ENCODE peak calls at places on chromosomes 5 and 9, in five cellular contexts. M is trophoblast cell, V is H9, K is neuronal stem cell, Z is mesenchymal stem cell. T is an unnamed sample.

GRCh38 chr5:142316681-142317080 is 8.1 kb downstream of the SPRY4 start:
- DNase-seq in M (peak), V (no peak), K (no peak), Z (no peak), T (no peak)

GRCh38 chr9:107246259-107247254 is 36.5 kb upstream of the RAD23B start:
- DNase-seq in M (no peak), V (peak), K (no peak), Z (peak), T (no peak)

GRCh38 chr9:127450170-127450830 is 906 bp downstream of the RPL12 start:
- DNase-seq in M (peak), V (no peak), K (no peak), Z (peak), T (no peak)

GRCh38 chr5:180690562-180690961 is 41.2 kb upstream of the FLT4 start:
- DNase-seq in M (no peak), V (no peak), K (no peak), Z (no peak), T (no peak)

GRCh38 chr9:17930091-17930490 is 351.2 kb downstream of the SH3GL2 start:
- DNase-seq in M (peak), V (no peak), K (no peak), Z (no peak), T (no peak)

GRCh38 chr5:106843812-106844416 is 826.8 kb downstream of the EFNA5 start:
- DNase-seq in M (no peak), V (no peak), K (no peak), Z (peak), T (no peak)

GRCh38 chr9:73684601-73685000 is 532.9 kb downstream of the ANXA1 start:
- DNase-seq in M (peak), V (no peak), K (no peak), Z (peak), T (no peak)

GRCh38 chr9:76310577-76310976 is 83.6 kb downstream of the RFK start:
- DNase-seq in M (no peak), V (no peak), K (no peak), Z (no peak), T (no peak)

GRCh38 chr5:135222771-135223170 is 176.3 kb downstream of the MACROH2A1 start:
- DNase-seq in M (no peak), V (no peak), K (no peak), Z (no peak), T (no peak)

GRCh38 chr9:69385474-69386091 is 60.6 kb downstream of the ENTREP1 start:
- DNase-seq in M (no peak), V (peak), K (no peak), Z (no peak), T (no peak)

GRCh38 chr9:71323357-71323756 is 201.9 kb upstream of the TRPM3 start:
- DNase-seq in M (no peak), V (no peak), K (no peak), Z (no peak), T (no peak)
- H2BK12ac ChIP-seq in M (no peak), V (no peak), K (no peak), Z (no peak), T (no peak)

GRCh38 chr5:132678735-132679134 is 4.9 kb downstream of the IL4 start:
- DNase-seq in M (no peak), V (no peak), K (no peak), Z (no peak), T (no peak)
- H2BK12ac ChIP-seq in M (no peak), V (no peak), K (no peak), Z (no peak), T (no peak)

GRCh38 chr5:83752700-83753099 is 32.0 kb upstream of the HAPLN1 start:
- DNase-seq in M (no peak), V (no peak), K (no peak), Z (no peak), T (no peak)

GRCh38 chr5:83750759-83751158 is 30.1 kb upstream of the HAPLN1 start:
- DNase-seq in M (peak), V (no peak), K (no peak), Z (no peak), T (no peak)

GRCh38 chr5:83745821-83746220 is 25.2 kb upstream of the HAPLN1 start:
- DNase-seq in M (peak), V (no peak), K (no peak), Z (no peak), T (no peak)

DNA sequence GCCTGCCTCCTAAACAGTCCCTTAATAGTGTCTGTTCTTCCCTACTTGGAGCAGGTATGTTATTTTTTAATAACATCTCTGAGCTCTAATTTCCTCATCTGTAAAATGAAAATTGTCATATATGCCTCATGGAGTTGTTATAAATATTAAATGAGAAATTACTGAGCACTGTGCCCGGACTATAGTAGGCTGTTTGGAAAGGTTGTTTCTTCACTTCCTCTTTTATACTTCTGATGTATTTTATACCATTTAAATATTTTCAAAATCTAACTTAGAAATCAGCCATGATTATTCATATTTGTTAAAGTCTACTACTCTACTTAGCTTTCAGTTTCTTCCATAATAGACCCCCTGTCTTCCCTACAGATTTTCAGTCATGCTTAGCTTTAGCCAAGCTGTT is 30.5 kb upstream of the HAPLN1 start:
- DNase-seq in M (no peak), V (no peak), K (no peak), Z (no peak), T (no peak)
- H2BK12ac ChIP-seq in M (no peak), V (no peak), K (no peak), Z (no peak), T (no peak)

DNA sequence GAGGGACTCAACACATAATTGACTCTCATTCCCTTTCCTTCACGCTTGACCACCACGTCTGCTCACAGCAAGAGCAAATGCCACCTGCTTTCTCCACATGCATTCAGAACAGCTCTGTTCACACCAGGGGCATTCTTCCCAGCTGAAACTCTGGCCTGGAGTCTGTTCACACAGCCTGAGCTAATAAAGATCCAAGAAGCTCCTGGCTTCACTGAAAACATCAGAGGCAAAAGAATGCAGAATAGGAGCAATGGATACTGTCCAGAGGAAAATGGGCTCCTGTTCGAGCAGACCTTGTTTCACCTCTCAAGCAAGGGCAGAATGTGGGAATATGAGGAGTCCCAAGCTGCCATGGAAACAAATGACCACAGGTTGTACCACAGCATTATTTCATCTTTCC is 402.7 kb upstream of the TNC start:
- DNase-seq in M (no peak), V (no peak), K (no peak), Z (no peak), T (no peak)
- H2BK12ac ChIP-seq in M (no peak), V (no peak), K (no peak), Z (no peak), T (no peak)

GRCh38 chr9:117926031-117926655 is 221.9 kb downstream of the TLR4 start:
- DNase-seq in M (no peak), V (no peak), K (peak), Z (no peak), T (no peak)
- H2BK12ac ChIP-seq in M (no peak), V (no peak), K (no peak), Z (no peak), T (no peak)

DNA sequence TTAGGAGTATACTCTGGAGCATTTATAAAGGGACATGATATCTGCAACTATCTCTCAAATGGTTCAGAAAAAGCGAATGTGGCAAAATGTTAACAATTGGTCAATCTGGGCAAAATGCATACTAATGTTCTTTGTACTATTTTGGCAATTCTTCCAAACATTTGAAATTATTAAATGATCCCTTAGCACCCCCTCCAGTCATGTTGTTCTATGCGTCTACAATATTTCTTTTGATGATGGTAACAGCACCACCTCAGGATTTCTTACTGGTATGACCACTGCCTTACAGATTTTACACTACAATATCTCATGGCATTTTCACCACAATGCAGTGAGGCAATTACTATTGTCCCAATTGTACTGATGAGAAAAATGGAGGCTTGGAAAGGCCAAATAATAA is 52.9 kb upstream of the TRIO start:
- DNase-seq in M (no peak), V (no peak), K (no peak), Z (no peak), T (no peak)
- H2BK12ac ChIP-seq in M (no peak), V (no peak), K (no peak), Z (no peak), T (no peak)

GRCh38 chr9:126329476-126330275 is 3.0 kb downstream of the MVB12B start:
- DNase-seq in M (no peak), V (no peak), K (no peak), Z (no peak), T (peak)
- H2BK12ac ChIP-seq in M (no peak), V (no peak), K (no peak), Z (no peak), T (no peak)

GRCh38 chr5:67451640-67452279 is 255.2 kb upstream of the CD180 start:
- DNase-seq in M (no peak), V (no peak), K (no peak), Z (no peak), T (no peak)
- H2BK12ac ChIP-seq in M (no peak), V (no peak), K (no peak), Z (no peak), T (no peak)